ENCODE peak calls at places on chromosomes 12 and 14, in six cellular contexts. S, A, F, T, O and I are unnamed samples.
A peak's percentile ranks its signal among the peaks of the same experiment; 100 is the strongest.

GRCh38 chr14:69006346-69006745 is 27.2 kb upstream of the ACTN1 start:
- DNase-seq in O (no peak), A (no peak), F (no peak), S (no peak), T (no peak), I (no peak)

GRCh38 chr12:10182662-10183061 is 3.8 kb downstream of the TMEM52B start:
- DNase-seq in A (peak; percentile 86), T (peak; percentile 41), O (peak; percentile 86), F (no peak), S (peak; percentile 32), I (peak; percentile 72)

GRCh38 chr12:39618701-39619100 is 902 bp downstream of the ABCD2 start:
- DNase-seq in F (no peak), S (no peak), T (no peak), O (no peak), A (no peak), I (no peak)

GRCh38 chr12:26723379-26724308 is 109.3 kb downstream of the ITPR2 start:
- DNase-seq in S (no peak), O (peak; percentile 49), A (peak; percentile 24), T (peak; percentile 90), F (peak; percentile 56), I (peak; percentile 71)

GRCh38 chr14:63164108-63164683 is 40.0 kb upstream of the RHOJ start:
- DNase-seq in F (no peak), A (peak; percentile 34), S (no peak), O (no peak), T (peak; percentile 61), I (peak; percentile 69)

GRCh38 chr14:61802010-61802621 is 39.9 kb downstream of the SNAPC1 start:
- DNase-seq in F (no peak), T (no peak), S (no peak), A (no peak), O (no peak), I (no peak)

GRCh38 chr12:90166012-90166411 is 457.4 kb upstream of the ATP2B1 start:
- DNase-seq in A (no peak), T (no peak), F (no peak), S (no peak), O (no peak), I (no peak)

GRCh38 chr14:75215520-75215919 is 39.1 kb upstream of the TMED10 start:
- DNase-seq in O (no peak), F (no peak), T (no peak), S (no peak), A (no peak), I (no peak)

GRCh38 chr14:100664841-100665425 is 61.8 kb upstream of the DLK1 start:
- DNase-seq in A (no peak), F (no peak), O (no peak), S (peak; percentile 48), T (peak; percentile 55), I (peak; percentile 56)

GRCh38 chr12:115204957-115205754 is 521.2 kb upstream of the TBX3 start:
- DNase-seq in T (peak; percentile 72), A (peak; percentile 67), F (no peak), O (peak; percentile 25), S (no peak), I (peak; percentile 68)

GRCh38 chr12:122866950-122867607 is 28.8 kb downstream of the VPS37B start:
- DNase-seq in A (no peak), S (no peak), T (no peak), F (no peak), O (no peak), I (no peak)

GRCh38 chr12:75909714-75910451 is 121.7 kb downstream of the PHLDA1 start:
- DNase-seq in F (no peak), O (no peak), S (no peak), T (no peak), A (no peak), I (no peak)

GRCh38 chr14:52950410-52950897 is 396 bp downstream of the FERMT2 start:
- DNase-seq in T (no peak), O (peak; percentile 21), F (peak; percentile 65), A (peak; percentile 56), S (peak; percentile 63), I (peak; percentile 34)

DNA sequence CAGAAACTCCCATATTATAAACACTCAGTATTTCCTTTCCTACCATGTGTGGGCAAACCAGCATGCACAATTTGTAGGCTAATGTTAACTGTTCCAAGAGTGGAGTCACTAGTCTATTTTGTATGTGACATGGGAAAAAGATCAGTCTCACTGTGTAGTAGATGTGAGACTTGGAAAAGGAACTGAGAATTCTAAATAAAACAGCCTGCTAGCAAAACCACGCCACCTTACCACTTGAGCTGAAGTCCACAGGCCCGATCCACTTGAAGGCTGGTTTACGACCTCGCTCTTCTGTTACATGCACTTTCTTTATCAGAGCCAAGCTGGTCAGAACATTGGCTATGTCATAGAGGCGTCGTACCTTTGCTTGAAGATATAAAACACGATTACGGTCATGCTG is 22.5 kb downstream of the E2F7 start:
- DNase-seq in F (no peak), S (no peak), O (no peak), T (no peak), A (no peak), I (no peak)
- H3K36me3 ChIP-seq in F (no peaks in the 10 kb centered on the region), S (no peaks in the 10 kb centered on the region), O (peaks cover 10% of the 10 kb centered on the region), T (peaks cover 5% of the 10 kb centered on the region), A (peaks cover 70% of the 10 kb centered on the region), I (peaks cover 54% of the 10 kb centered on the region)

GRCh38 chr12:63003223-63003819 is 68.4 kb upstream of the PPM1H start:
- DNase-seq in S (no peak), F (no peak), O (no peak), T (no peak), A (no peak), I (no peak)

GRCh38 chr12:62995097-62995496 is 60.1 kb upstream of the PPM1H start:
- DNase-seq in A (no peak), S (no peak), F (no peak), O (no peak), T (no peak), I (no peak)

GRCh38 chr12:62998454-62998853 is 63.5 kb upstream of the PPM1H start:
- DNase-seq in O (no peak), F (no peak), A (no peak), T (no peak), S (no peak), I (no peak)
- H3K4me3 ChIP-seq in O (no peak overlapping the region), F (no peak overlapping the region), A (no peak overlapping the region), T (no peak overlapping the region), S (no peak overlapping the region), I (no peak overlapping the region)

GRCh38 chr12:132776816-132777568 is 15.4 kb upstream of the ANKLE2 start:
- DNase-seq in S (no peak), T (peak; percentile 42), A (no peak), F (peak; percentile 67), O (no peak), I (no peak)

GRCh38 chr12:132775502-132776233 is 14.0 kb upstream of the ANKLE2 start:
- DNase-seq in A (no peak), F (no peak), S (no peak), T (no peak), O (no peak), I (no peak)

GRCh38 chr12:132779781-132780353 is 18.2 kb upstream of the ANKLE2 start:
- DNase-seq in S (no peak), T (no peak), A (no peak), O (no peak), F (no peak), I (no peak)

GRCh38 chr12:132774646-132775275 is 13.1 kb upstream of the ANKLE2 start:
- DNase-seq in T (no peak), O (no peak), A (no peak), S (no peak), F (no peak), I (no peak)

GRCh38 chr12:132777614-132778013 is 16.0 kb upstream of the ANKLE2 start:
- DNase-seq in A (no peak), F (no peak), T (no peak), S (no peak), O (no peak), I (no peak)
- H3K36me3 ChIP-seq in A (peaks cover 25% of the 10 kb centered on the region), F (peaks cover 21% of the 10 kb centered on the region), T (peaks cover 56% of the 10 kb centered on the region), S (no peaks in the 10 kb centered on the region), O (peaks cover 39% of the 10 kb centered on the region), I (peaks cover 86% of the 10 kb centered on the region)

GRCh38 chr12:120497524-120498150 is 1.7 kb downstream of the DYNLL1 start:
- DNase-seq in F (no peak), O (no peak), A (no peak), S (no peak), T (peak; percentile 45), I (no peak)
- H3K4me3 ChIP-seq in F (peak overlapping the region; percentile 77), O (peak overlapping the region; percentile 94), A (peak overlapping the region; percentile 73), S (peak overlapping the region; percentile 91), T (peak overlapping the region; percentile 98), I (peak overlapping the region; percentile 85)

DNA sequence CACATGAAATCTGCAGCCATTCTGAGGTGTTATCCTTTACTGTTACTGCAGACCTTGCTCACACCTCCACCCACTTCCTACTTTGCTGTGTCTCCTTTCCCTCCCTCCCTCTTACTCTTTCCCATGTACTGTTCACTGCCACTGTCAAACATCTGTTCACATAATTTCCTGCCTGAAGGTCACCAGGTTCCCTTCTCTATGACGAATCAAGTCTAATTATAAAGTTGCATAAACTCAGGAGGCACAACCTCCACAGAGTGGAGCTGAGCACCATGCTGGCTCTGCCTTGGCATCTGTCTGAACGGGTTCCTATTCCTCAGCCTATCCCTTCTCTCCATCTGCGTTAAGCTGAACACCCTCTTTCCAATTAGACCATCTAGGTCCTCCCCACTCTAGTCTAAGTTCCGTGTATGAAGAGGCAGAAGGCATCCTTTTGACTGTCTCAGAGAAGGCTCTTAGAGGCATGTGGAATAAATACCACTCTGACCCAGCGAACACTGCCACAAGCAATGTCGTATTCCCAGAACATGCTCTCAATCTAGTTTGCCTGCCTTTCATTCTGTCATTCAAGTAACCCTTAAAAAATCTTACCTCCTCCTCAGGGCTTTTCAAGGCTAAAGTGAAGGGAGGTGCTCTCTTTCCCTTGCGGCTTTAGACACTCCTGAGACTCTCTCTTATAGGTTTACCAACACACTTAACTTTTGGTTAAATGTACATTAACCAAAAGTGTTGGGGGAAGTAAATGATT is 48.7 kb downstream of the ACADS start:
- DNase-seq in F (no peak), T (no peak), A (no peak), S (no peak), O (no peak), I (no peak)
- H3K36me3 ChIP-seq in F (peaks cover 8% of the 10 kb centered on the region), T (no peaks in the 10 kb centered on the region), A (peaks cover 2% of the 10 kb centered on the region), S (no peaks in the 10 kb centered on the region), O (peaks cover 9% of the 10 kb centered on the region), I (peaks cover 4% of the 10 kb centered on the region)

GRCh38 chr12:46360908-46361666 is 11.5 kb downstream of the SLC38A2 start:
- DNase-seq in T (no peak), F (no peak), O (no peak), A (no peak), S (no peak), I (no peak)
- H3K4me3 ChIP-seq in T (no peak overlapping the region), F (no peak overlapping the region), O (no peak overlapping the region), A (no peak overlapping the region), S (no peak overlapping the region), I (no peak overlapping the region)

GRCh38 chr14:21405097-21405496 is 21.3 kb upstream of the SUPT16H start:
- DNase-seq in A (peak; percentile 5), T (no peak), S (no peak), F (no peak), O (peak; percentile 67), I (no peak)
- H3K36me3 ChIP-seq in A (peaks cover 69% of the 10 kb centered on the region), T (peaks cover 23% of the 10 kb centered on the region), S (peaks cover 6% of the 10 kb centered on the region), F (peaks cover 23% of the 10 kb centered on the region), O (peaks cover 28% of the 10 kb centered on the region), I (peaks cover 74% of the 10 kb centered on the region)

DNA sequence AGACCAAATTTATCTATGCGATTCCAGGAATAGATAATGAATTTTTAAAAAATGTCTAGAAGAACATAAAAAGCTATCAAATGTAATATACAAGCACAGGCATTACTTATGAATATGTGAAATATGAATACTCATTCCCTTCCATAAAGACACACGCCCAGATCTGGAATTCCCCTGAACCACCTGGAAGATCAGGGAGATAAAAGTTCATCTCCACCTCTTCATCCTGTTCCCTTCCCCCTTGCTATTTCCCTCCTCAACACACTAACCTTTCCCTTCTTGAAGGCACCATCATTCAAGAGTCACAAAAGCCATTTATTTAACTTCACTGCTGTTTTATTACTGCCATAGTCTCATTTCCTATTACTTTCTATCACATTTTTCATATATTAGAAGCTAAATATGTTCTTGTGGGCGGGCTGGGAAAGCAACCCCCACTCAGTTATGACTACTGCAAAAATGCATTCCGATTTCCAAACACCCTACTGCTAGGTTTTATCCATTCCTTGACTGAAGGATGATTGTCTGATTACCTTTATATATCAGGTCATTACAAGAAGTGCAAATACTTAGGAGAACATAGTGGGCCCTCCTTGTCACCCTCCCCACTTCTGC is 16.1 kb downstream of the FGD6 start:
- DNase-seq in T (peak; percentile 71), A (peak; percentile 94), F (no peak), O (peak; percentile 90), S (no peak), I (no peak)
- H3K4me3 ChIP-seq in T (no peak overlapping the region), A (peak overlapping the region; percentile 30), F (no peak overlapping the region), O (no peak overlapping the region), S (no peak overlapping the region), I (no peak overlapping the region)